ENCODE peak calls at places on chromosomes 12 and 14, in nine cellular contexts. One of them, this sample, is unnamed.

GRCh38 chr12:71664411-71665108 is 459 bp downstream of the THAP2 start:
- DNase-seq in lower leg skin: no peak
- DNase-seq in lung: no peak
- DNase-seq in adipocyte: peak
- DNase-seq in left lung: no peak
- DNase-seq in left ventricle myocardium inferior: no peak
- DNase-seq in endothelial cell of umbilical vein: no peak
- DNase-seq in astrocyte of the spinal cord: no peak
- DNase-seq in AG10803: no peak
- DNase-seq in this sample: no peak

GRCh38 chr12:749871-750270 is 2.5 kb upstream of the WNK1 start:
- DNase-seq in lower leg skin: no peak
- DNase-seq in lung: no peak
- DNase-seq in adipocyte: no peak
- DNase-seq in left lung: no peak
- DNase-seq in left ventricle myocardium inferior: no peak
- DNase-seq in endothelial cell of umbilical vein: no peak
- DNase-seq in astrocyte of the spinal cord: no peak
- DNase-seq in AG10803: no peak
- DNase-seq in this sample: no peak

GRCh38 chr14:23054000-23054811 is 3.1 kb downstream of the CDH24 start:
- DNase-seq in lower leg skin: no peak
- DNase-seq in lung: no peak
- DNase-seq in adipocyte: no peak
- DNase-seq in left lung: no peak
- DNase-seq in left ventricle myocardium inferior: no peak
- DNase-seq in endothelial cell of umbilical vein: no peak
- DNase-seq in astrocyte of the spinal cord: no peak
- DNase-seq in AG10803: no peak
- DNase-seq in this sample: no peak

GRCh38 chr12:52221912-52222457 is 11.1 kb upstream of the KRT7 start:
- DNase-seq in lower leg skin: peak
- DNase-seq in lung: no peak
- DNase-seq in adipocyte: no peak
- DNase-seq in left lung: no peak
- DNase-seq in left ventricle myocardium inferior: peak
- DNase-seq in endothelial cell of umbilical vein: peak
- DNase-seq in astrocyte of the spinal cord: no peak
- DNase-seq in AG10803: peak
- DNase-seq in this sample: no peak

GRCh38 chr14:63800083-63800482 is 52.7 kb upstream of the SYNE2 start:
- DNase-seq in lower leg skin: no peak
- DNase-seq in lung: no peak
- DNase-seq in adipocyte: no peak
- DNase-seq in left lung: no peak
- DNase-seq in left ventricle myocardium inferior: no peak
- DNase-seq in endothelial cell of umbilical vein: no peak
- DNase-seq in astrocyte of the spinal cord: no peak
- DNase-seq in AG10803: no peak
- DNase-seq in this sample: peak

GRCh38 chr14:95519699-95520098 is 3.2 kb upstream of the SYNE3 start:
- DNase-seq in lower leg skin: peak
- DNase-seq in lung: peak
- DNase-seq in adipocyte: peak
- DNase-seq in left lung: peak
- DNase-seq in left ventricle myocardium inferior: peak
- DNase-seq in endothelial cell of umbilical vein: peak
- DNase-seq in astrocyte of the spinal cord: peak
- DNase-seq in AG10803: peak
- DNase-seq in this sample: peak

GRCh38 chr12:43653917-43654316 is 101.9 kb upstream of the ADAMTS20 start:
- DNase-seq in lower leg skin: no peak
- DNase-seq in lung: no peak
- DNase-seq in adipocyte: no peak
- DNase-seq in left lung: no peak
- DNase-seq in left ventricle myocardium inferior: no peak
- DNase-seq in endothelial cell of umbilical vein: no peak
- DNase-seq in astrocyte of the spinal cord: no peak
- DNase-seq in AG10803: no peak
- DNase-seq in this sample: no peak

GRCh38 chr12:106157802-106158201 is 19.0 kb upstream of the NUAK1 start:
- DNase-seq in lower leg skin: no peak
- DNase-seq in lung: no peak
- DNase-seq in adipocyte: peak
- DNase-seq in left lung: no peak
- DNase-seq in left ventricle myocardium inferior: no peak
- DNase-seq in endothelial cell of umbilical vein: no peak
- DNase-seq in astrocyte of the spinal cord: no peak
- DNase-seq in AG10803: no peak
- DNase-seq in this sample: no peak

GRCh38 chr12:69359531-69360347 is at the start of gene YEATS4:
- DNase-seq in lower leg skin: peak
- DNase-seq in lung: peak
- DNase-seq in adipocyte: peak
- DNase-seq in left lung: peak
- DNase-seq in left ventricle myocardium inferior: peak
- DNase-seq in endothelial cell of umbilical vein: peak
- DNase-seq in astrocyte of the spinal cord: peak
- DNase-seq in AG10803: peak
- DNase-seq in this sample: peak

GRCh38 chr12:81128930-81129554 is 51.2 kb downstream of the ACSS3 start:
- DNase-seq in lower leg skin: no peak
- DNase-seq in lung: no peak
- DNase-seq in adipocyte: peak
- DNase-seq in left lung: no peak
- DNase-seq in left ventricle myocardium inferior: no peak
- DNase-seq in endothelial cell of umbilical vein: peak
- DNase-seq in astrocyte of the spinal cord: peak
- DNase-seq in AG10803: peak
- DNase-seq in this sample: peak

GRCh38 chr14:91294153-91294552 is 49.6 kb upstream of the GPR68 start:
- DNase-seq in lower leg skin: no peak
- DNase-seq in lung: no peak
- DNase-seq in adipocyte: no peak
- DNase-seq in left lung: no peak
- DNase-seq in left ventricle myocardium inferior: peak
- DNase-seq in endothelial cell of umbilical vein: no peak
- DNase-seq in astrocyte of the spinal cord: no peak
- DNase-seq in AG10803: no peak
- DNase-seq in this sample: peak

GRCh38 chr12:24911284-24911791 is 37.6 kb downstream of the BCAT1 start:
- DNase-seq in lower leg skin: no peak
- DNase-seq in lung: no peak
- DNase-seq in adipocyte: peak
- DNase-seq in left lung: no peak
- DNase-seq in left ventricle myocardium inferior: no peak
- DNase-seq in endothelial cell of umbilical vein: peak
- DNase-seq in astrocyte of the spinal cord: peak
- DNase-seq in AG10803: peak
- DNase-seq in this sample: peak

GRCh38 chr14:34169561-34169960 is 218.7 kb upstream of the EGLN3 start:
- DNase-seq in lower leg skin: no peak
- DNase-seq in lung: no peak
- DNase-seq in adipocyte: no peak
- DNase-seq in left lung: no peak
- DNase-seq in left ventricle myocardium inferior: no peak
- DNase-seq in endothelial cell of umbilical vein: no peak
- DNase-seq in astrocyte of the spinal cord: no peak
- DNase-seq in AG10803: no peak
- DNase-seq in this sample: no peak

GRCh38 chr14:35878272-35879140 is 52.4 kb downstream of the BRMS1L start:
- DNase-seq in lower leg skin: no peak
- DNase-seq in lung: no peak
- DNase-seq in adipocyte: peak
- DNase-seq in left lung: no peak
- DNase-seq in left ventricle myocardium inferior: no peak
- DNase-seq in endothelial cell of umbilical vein: peak
- DNase-seq in astrocyte of the spinal cord: peak
- DNase-seq in AG10803: peak
- DNase-seq in this sample: peak

GRCh38 chr12:109925185-109925835 is 25.2 kb downstream of the TCHP start:
- DNase-seq in lower leg skin: no peak
- DNase-seq in lung: no peak
- DNase-seq in adipocyte: no peak
- DNase-seq in left lung: no peak
- DNase-seq in left ventricle myocardium inferior: no peak
- DNase-seq in endothelial cell of umbilical vein: no peak
- DNase-seq in astrocyte of the spinal cord: no peak
- DNase-seq in AG10803: no peak
- DNase-seq in this sample: no peak

GRCh38 chr14:74867673-74868072 is 8.3 kb downstream of the PROX2 start:
- DNase-seq in lower leg skin: peak
- DNase-seq in lung: no peak
- DNase-seq in adipocyte: peak
- DNase-seq in left lung: no peak
- DNase-seq in left ventricle myocardium inferior: no peak
- DNase-seq in endothelial cell of umbilical vein: peak
- DNase-seq in astrocyte of the spinal cord: peak
- DNase-seq in AG10803: peak
- DNase-seq in this sample: peak

GRCh38 chr12:47188576-47189441 is 109.0 kb upstream of the AMIGO2 start:
- DNase-seq in lower leg skin: no peak
- DNase-seq in lung: no peak
- DNase-seq in adipocyte: peak
- DNase-seq in left lung: no peak
- DNase-seq in left ventricle myocardium inferior: no peak
- DNase-seq in endothelial cell of umbilical vein: peak
- DNase-seq in astrocyte of the spinal cord: peak
- DNase-seq in AG10803: peak
- DNase-seq in this sample: peak

GRCh38 chr12:22271036-22271435 is 63.5 kb downstream of the ST8SIA1 start:
- DNase-seq in lower leg skin: no peak
- DNase-seq in lung: no peak
- DNase-seq in adipocyte: peak
- DNase-seq in left lung: no peak
- DNase-seq in left ventricle myocardium inferior: no peak
- DNase-seq in endothelial cell of umbilical vein: peak
- DNase-seq in astrocyte of the spinal cord: peak
- DNase-seq in AG10803: peak
- DNase-seq in this sample: peak

GRCh38 chr12:114405449-114406271 is at the start of gene TBX5:
- DNase-seq in lower leg skin: no peak
- DNase-seq in lung: no peak
- DNase-seq in adipocyte: no peak
- DNase-seq in left lung: no peak
- DNase-seq in left ventricle myocardium inferior: no peak
- DNase-seq in endothelial cell of umbilical vein: no peak
- DNase-seq in astrocyte of the spinal cord: no peak
- DNase-seq in AG10803: peak
- DNase-seq in this sample: no peak
- H3K4me3 ChIP-seq in lower leg skin: peak
- H3K4me3 ChIP-seq in lung: peak
- H3K4me3 ChIP-seq in adipocyte: peak
- H3K4me3 ChIP-seq in left lung: peak
- H3K4me3 ChIP-seq in left ventricle myocardium inferior: peak
- H3K4me3 ChIP-seq in endothelial cell of umbilical vein: no peak
- H3K4me3 ChIP-seq in astrocyte of the spinal cord: no peak
- H3K4me3 ChIP-seq in AG10803: peak
- H3K4me3 ChIP-seq in this sample: no peak

GRCh38 chr14:94485944-94486841 is 10.2 kb upstream of the SERPINA9 start:
- DNase-seq in lower leg skin: peak
- DNase-seq in lung: no peak
- DNase-seq in adipocyte: peak
- DNase-seq in left lung: no peak
- DNase-seq in left ventricle myocardium inferior: peak
- DNase-seq in endothelial cell of umbilical vein: peak
- DNase-seq in astrocyte of the spinal cord: peak
- DNase-seq in AG10803: peak
- DNase-seq in this sample: peak

GRCh38 chr14:94483729-94484275 is 7.8 kb upstream of the SERPINA9 start:
- DNase-seq in lower leg skin: no peak
- DNase-seq in lung: no peak
- DNase-seq in adipocyte: peak
- DNase-seq in left lung: no peak
- DNase-seq in left ventricle myocardium inferior: no peak
- DNase-seq in endothelial cell of umbilical vein: no peak
- DNase-seq in astrocyte of the spinal cord: no peak
- DNase-seq in AG10803: peak
- DNase-seq in this sample: no peak

GRCh38 chr14:94484476-94484875 is 8.5 kb upstream of the SERPINA9 start:
- DNase-seq in lower leg skin: no peak
- DNase-seq in lung: no peak
- DNase-seq in adipocyte: no peak
- DNase-seq in left lung: no peak
- DNase-seq in left ventricle myocardium inferior: no peak
- DNase-seq in endothelial cell of umbilical vein: no peak
- DNase-seq in astrocyte of the spinal cord: no peak
- DNase-seq in AG10803: no peak
- DNase-seq in this sample: no peak

GRCh38 chr14:94489336-94489735 is 13.3 kb upstream of the SERPINA9 start:
- DNase-seq in lower leg skin: no peak
- DNase-seq in lung: no peak
- DNase-seq in adipocyte: no peak
- DNase-seq in left lung: no peak
- DNase-seq in left ventricle myocardium inferior: no peak
- DNase-seq in endothelial cell of umbilical vein: no peak
- DNase-seq in astrocyte of the spinal cord: no peak
- DNase-seq in AG10803: no peak
- DNase-seq in this sample: no peak

DNA sequence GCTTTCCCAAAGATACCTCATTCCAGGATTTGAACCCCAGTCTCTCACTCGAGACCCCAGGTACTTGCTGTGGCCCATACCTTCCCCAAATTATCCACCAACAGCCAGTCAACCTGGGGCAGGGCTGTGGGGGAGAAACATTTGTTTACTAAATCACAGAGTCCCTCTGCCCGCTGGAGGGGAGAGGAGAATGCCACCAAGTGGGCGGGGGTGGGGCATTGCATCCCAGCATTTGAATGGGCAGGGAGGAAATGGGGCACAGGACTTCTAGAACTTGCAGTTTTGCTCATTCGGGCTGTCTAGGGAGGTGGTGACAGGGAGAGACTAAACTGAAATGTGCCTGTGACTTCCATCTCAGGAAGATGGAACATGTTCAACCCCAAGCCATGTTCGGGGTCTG is 10.9 kb upstream of the SERPINA9 start:
- DNase-seq in lower leg skin: no peak
- DNase-seq in lung: no peak
- DNase-seq in adipocyte: no peak
- DNase-seq in left lung: no peak
- DNase-seq in left ventricle myocardium inferior: no peak
- DNase-seq in endothelial cell of umbilical vein: no peak
- DNase-seq in astrocyte of the spinal cord: no peak
- DNase-seq in AG10803: no peak
- DNase-seq in this sample: no peak
- H3K4me3 ChIP-seq in lower leg skin: no peak
- H3K4me3 ChIP-seq in lung: no peak
- H3K4me3 ChIP-seq in adipocyte: no peak
- H3K4me3 ChIP-seq in left lung: no peak
- H3K4me3 ChIP-seq in left ventricle myocardium inferior: no peak
- H3K4me3 ChIP-seq in endothelial cell of umbilical vein: no peak
- H3K4me3 ChIP-seq in astrocyte of the spinal cord: no peak
- H3K4me3 ChIP-seq in AG10803: no peak
- H3K4me3 ChIP-seq in this sample: no peak

GRCh38 chr12:80053048-80053790 is 46.1 kb upstream of the OTOGL start:
- DNase-seq in lower leg skin: peak
- DNase-seq in lung: peak
- DNase-seq in adipocyte: peak
- DNase-seq in left lung: peak
- DNase-seq in left ventricle myocardium inferior: peak
- DNase-seq in endothelial cell of umbilical vein: peak
- DNase-seq in astrocyte of the spinal cord: peak
- DNase-seq in AG10803: peak
- DNase-seq in this sample: peak
- H3K4me3 ChIP-seq in lower leg skin: no peak
- H3K4me3 ChIP-seq in lung: no peak
- H3K4me3 ChIP-seq in adipocyte: peak
- H3K4me3 ChIP-seq in left lung: no peak
- H3K4me3 ChIP-seq in left ventricle myocardium inferior: no peak
- H3K4me3 ChIP-seq in endothelial cell of umbilical vein: no peak
- H3K4me3 ChIP-seq in astrocyte of the spinal cord: no peak
- H3K4me3 ChIP-seq in AG10803: no peak
- H3K4me3 ChIP-seq in this sample: no peak

GRCh38 chr14:105481886-105482454 is 4.7 kb upstream of the CRIP1 start:
- DNase-seq in lower leg skin: peak
- DNase-seq in lung: peak
- DNase-seq in adipocyte: peak
- DNase-seq in left lung: peak
- DNase-seq in left ventricle myocardium inferior: peak
- DNase-seq in endothelial cell of umbilical vein: peak
- DNase-seq in astrocyte of the spinal cord: peak
- DNase-seq in AG10803: peak
- DNase-seq in this sample: peak
- H3K4me3 ChIP-seq in lower leg skin: no peak
- H3K4me3 ChIP-seq in lung: no peak
- H3K4me3 ChIP-seq in adipocyte: peak
- H3K4me3 ChIP-seq in left lung: peak
- H3K4me3 ChIP-seq in left ventricle myocardium inferior: peak
- H3K4me3 ChIP-seq in endothelial cell of umbilical vein: no peak
- H3K4me3 ChIP-seq in astrocyte of the spinal cord: no peak
- H3K4me3 ChIP-seq in AG10803: peak
- H3K4me3 ChIP-seq in this sample: peak